ENCODE peak calls at places on chromosomes 13 and 19, in eight cellular contexts. One of them, this sample, is unnamed.

GRCh38 chr13:24279267-24279666 is 30.1 kb upstream of the C1QTNF9 start:
- DNase-seq in mesendoderm: no peak
- DNase-seq in cardiac muscle cell: no peak
- DNase-seq in tibial artery: no peak
- DNase-seq in left lung: no peak
- DNase-seq in coronary artery: peak
- DNase-seq in A549: no peak
- DNase-seq in small intestine: no peak
- DNase-seq in this sample: no peak

GRCh38 chr13:39417643-39418042 is 185.3 kb downstream of the LHFPL6 start:
- DNase-seq in A549: no peak
- DNase-seq in small intestine: no peak
- DNase-seq in mesendoderm: peak
- DNase-seq in coronary artery: no peak
- DNase-seq in left lung: no peak
- DNase-seq in tibial artery: no peak
- DNase-seq in cardiac muscle cell: peak
- DNase-seq in this sample: no peak

GRCh38 chr19:41911889-41912731 is 16.1 kb downstream of the ERFL start:
- DNase-seq in cardiac muscle cell: no peak
- DNase-seq in small intestine: no peak
- DNase-seq in left lung: no peak
- DNase-seq in A549: no peak
- DNase-seq in tibial artery: no peak
- DNase-seq in mesendoderm: no peak
- DNase-seq in coronary artery: no peak
- DNase-seq in this sample: no peak

GRCh38 chr13:95298971-95299627 is 2.2 kb downstream of the ABCC4 start:
- DNase-seq in small intestine: no peak
- DNase-seq in coronary artery: no peak
- DNase-seq in left lung: no peak
- DNase-seq in A549: no peak
- DNase-seq in cardiac muscle cell: peak
- DNase-seq in mesendoderm: peak
- DNase-seq in tibial artery: no peak
- DNase-seq in this sample: no peak

GRCh38 chr19:42568006-42568405 is 26.7 kb downstream of the CEACAM8 start:
- DNase-seq in small intestine: no peak
- DNase-seq in tibial artery: no peak
- DNase-seq in coronary artery: no peak
- DNase-seq in left lung: no peak
- DNase-seq in mesendoderm: no peak
- DNase-seq in cardiac muscle cell: no peak
- DNase-seq in A549: no peak
- DNase-seq in this sample: no peak

GRCh38 chr19:11151181-11151580 is 4.4 kb downstream of the SPC24 start:
- DNase-seq in small intestine: no peak
- DNase-seq in A549: no peak
- DNase-seq in mesendoderm: no peak
- DNase-seq in coronary artery: no peak
- DNase-seq in cardiac muscle cell: no peak
- DNase-seq in tibial artery: peak
- DNase-seq in left lung: no peak
- DNase-seq in this sample: no peak

GRCh38 chr13:63010072-63010658 is 1594.5 kb upstream of the PCDH20 start:
- DNase-seq in mesendoderm: peak
- DNase-seq in cardiac muscle cell: no peak
- DNase-seq in left lung: no peak
- DNase-seq in A549: no peak
- DNase-seq in small intestine: no peak
- DNase-seq in coronary artery: no peak
- DNase-seq in tibial artery: no peak
- DNase-seq in this sample: no peak

GRCh38 chr13:28983661-28984060 is 163.5 kb downstream of the MTUS2 start:
- DNase-seq in left lung: no peak
- DNase-seq in tibial artery: no peak
- DNase-seq in A549: no peak
- DNase-seq in mesendoderm: peak
- DNase-seq in small intestine: peak
- DNase-seq in coronary artery: no peak
- DNase-seq in cardiac muscle cell: no peak
- DNase-seq in this sample: no peak

GRCh38 chr19:30226464-30227070 is 145.6 kb upstream of the ZNF536 start:
- DNase-seq in mesendoderm: peak
- DNase-seq in small intestine: no peak
- DNase-seq in coronary artery: no peak
- DNase-seq in cardiac muscle cell: no peak
- DNase-seq in left lung: no peak
- DNase-seq in A549: peak
- DNase-seq in tibial artery: no peak
- DNase-seq in this sample: no peak

GRCh38 chr13:76837811-76838210 is 48.4 kb downstream of the KCTD12 start:
- DNase-seq in A549: no peak
- DNase-seq in tibial artery: no peak
- DNase-seq in cardiac muscle cell: peak
- DNase-seq in left lung: no peak
- DNase-seq in coronary artery: no peak
- DNase-seq in mesendoderm: no peak
- DNase-seq in small intestine: no peak
- DNase-seq in this sample: no peak

GRCh38 chr19:3366104-3366760 is at the start of gene NFIC:
- DNase-seq in coronary artery: peak
- DNase-seq in A549: no peak
- DNase-seq in cardiac muscle cell: peak
- DNase-seq in small intestine: peak
- DNase-seq in left lung: peak
- DNase-seq in tibial artery: peak
- DNase-seq in mesendoderm: peak
- DNase-seq in this sample: no peak

GRCh38 chr19:42006569-42006968 is 12.5 kb upstream of the ATP1A3 start:
- DNase-seq in tibial artery: no peak
- DNase-seq in A549: no peak
- DNase-seq in cardiac muscle cell: no peak
- DNase-seq in left lung: no peak
- DNase-seq in mesendoderm: no peak
- DNase-seq in coronary artery: no peak
- DNase-seq in small intestine: no peak
- DNase-seq in this sample: no peak

GRCh38 chr13:44364601-44365000 is 9.0 kb upstream of the SERP2 start:
- DNase-seq in tibial artery: no peak
- DNase-seq in small intestine: peak
- DNase-seq in cardiac muscle cell: peak
- DNase-seq in A549: no peak
- DNase-seq in mesendoderm: peak
- DNase-seq in left lung: no peak
- DNase-seq in coronary artery: no peak
- DNase-seq in this sample: no peak

GRCh38 chr19:45507864-45508680 is 793 bp downstream of the VASP start:
- DNase-seq in tibial artery: peak
- DNase-seq in cardiac muscle cell: no peak
- DNase-seq in small intestine: peak
- DNase-seq in A549: no peak
- DNase-seq in left lung: peak
- DNase-seq in coronary artery: no peak
- DNase-seq in mesendoderm: peak
- DNase-seq in this sample: no peak

DNA sequence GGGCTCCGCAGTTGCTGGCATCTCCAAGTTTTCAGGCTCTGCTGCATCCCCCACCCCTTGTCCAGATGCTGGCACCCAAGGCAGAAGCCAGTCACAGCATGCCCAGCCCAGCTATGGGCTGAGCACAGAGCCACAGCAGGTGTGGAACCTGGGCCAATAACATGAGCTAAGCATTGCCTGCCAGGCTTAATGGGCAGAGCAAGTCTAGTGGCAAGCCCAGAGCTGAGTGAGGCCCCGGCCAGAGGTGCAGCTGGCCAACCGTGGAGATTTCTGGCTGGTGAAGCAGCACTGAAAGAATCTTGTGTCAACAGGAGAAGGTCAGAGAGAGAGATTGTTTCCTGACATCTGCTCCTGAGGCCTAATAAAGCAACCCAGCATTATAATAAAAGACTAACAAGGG is 111.0 kb downstream of the B3GLCT start:
- DNase-seq in small intestine: no peak
- DNase-seq in mesendoderm: no peak
- DNase-seq in tibial artery: no peak
- DNase-seq in A549: no peak
- DNase-seq in coronary artery: no peak
- DNase-seq in cardiac muscle cell: no peak
- DNase-seq in left lung: no peak
- DNase-seq in this sample: no peak
- H3K27ac ChIP-seq in small intestine: no peak
- H3K27ac ChIP-seq in mesendoderm: no peak
- H3K27ac ChIP-seq in tibial artery: no peak
- H3K27ac ChIP-seq in A549: no peak
- H3K27ac ChIP-seq in coronary artery: no peak
- H3K27ac ChIP-seq in cardiac muscle cell: no peak
- H3K27ac ChIP-seq in left lung: no peak
- H3K27ac ChIP-seq in this sample: no peak

GRCh38 chr19:18308948-18309325 is 13.9 kb downstream of the LSM4 start:
- DNase-seq in tibial artery: no peak
- DNase-seq in left lung: no peak
- DNase-seq in coronary artery: no peak
- DNase-seq in small intestine: no peak
- DNase-seq in cardiac muscle cell: no peak
- DNase-seq in A549: no peak
- DNase-seq in mesendoderm: no peak
- DNase-seq in this sample: no peak

GRCh38 chr19:18310118-18310909 is 12.6 kb downstream of the LSM4 start:
- DNase-seq in coronary artery: no peak
- DNase-seq in left lung: no peak
- DNase-seq in cardiac muscle cell: no peak
- DNase-seq in A549: no peak
- DNase-seq in mesendoderm: no peak
- DNase-seq in tibial artery: no peak
- DNase-seq in small intestine: peak
- DNase-seq in this sample: no peak

GRCh38 chr19:18310966-18311365 is 11.9 kb downstream of the LSM4 start:
- DNase-seq in left lung: no peak
- DNase-seq in mesendoderm: no peak
- DNase-seq in coronary artery: no peak
- DNase-seq in A549: no peak
- DNase-seq in tibial artery: no peak
- DNase-seq in cardiac muscle cell: no peak
- DNase-seq in small intestine: no peak
- DNase-seq in this sample: no peak

GRCh38 chr19:18308051-18308947 is 14.6 kb downstream of the LSM4 start:
- DNase-seq in coronary artery: no peak
- DNase-seq in small intestine: no peak
- DNase-seq in A549: no peak
- DNase-seq in cardiac muscle cell: no peak
- DNase-seq in tibial artery: peak
- DNase-seq in mesendoderm: no peak
- DNase-seq in left lung: no peak
- DNase-seq in this sample: no peak

DNA sequence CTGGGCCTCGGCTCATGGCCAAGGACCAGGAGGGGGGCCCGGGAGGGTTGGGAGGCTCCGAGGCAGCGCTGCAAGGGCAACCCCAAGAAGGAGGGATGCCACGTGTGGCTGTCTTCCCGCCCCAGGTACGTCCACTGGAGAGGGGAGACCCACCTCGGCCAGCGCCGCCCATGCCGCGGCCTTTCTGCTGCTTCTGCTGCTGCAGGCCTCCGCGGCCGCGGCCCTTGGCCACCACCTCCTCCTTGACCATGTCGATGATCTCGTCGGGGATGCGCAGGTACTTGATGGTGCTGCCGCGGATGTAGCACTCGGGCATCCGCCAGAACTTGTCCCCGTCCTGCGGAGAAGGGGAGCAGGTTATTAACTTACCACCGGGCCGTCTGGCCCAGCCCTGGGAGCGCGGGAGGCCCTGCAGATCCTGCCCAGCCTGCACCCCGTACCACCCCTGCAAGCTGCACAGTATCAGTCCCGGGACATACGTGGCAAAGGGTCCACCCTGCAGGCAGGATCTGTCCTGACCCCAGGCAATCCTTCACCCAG is 13.3 kb downstream of the LSM4 start:
- DNase-seq in cardiac muscle cell: no peak
- DNase-seq in left lung: no peak
- DNase-seq in coronary artery: no peak
- DNase-seq in A549: no peak
- DNase-seq in tibial artery: no peak
- DNase-seq in mesendoderm: no peak
- DNase-seq in small intestine: no peak
- DNase-seq in this sample: no peak
- H3K27ac ChIP-seq in cardiac muscle cell: no peak
- H3K27ac ChIP-seq in left lung: no peak
- H3K27ac ChIP-seq in coronary artery: no peak
- H3K27ac ChIP-seq in A549: no peak
- H3K27ac ChIP-seq in tibial artery: peak
- H3K27ac ChIP-seq in mesendoderm: no peak
- H3K27ac ChIP-seq in small intestine: peak
- H3K27ac ChIP-seq in this sample: no peak

DNA sequence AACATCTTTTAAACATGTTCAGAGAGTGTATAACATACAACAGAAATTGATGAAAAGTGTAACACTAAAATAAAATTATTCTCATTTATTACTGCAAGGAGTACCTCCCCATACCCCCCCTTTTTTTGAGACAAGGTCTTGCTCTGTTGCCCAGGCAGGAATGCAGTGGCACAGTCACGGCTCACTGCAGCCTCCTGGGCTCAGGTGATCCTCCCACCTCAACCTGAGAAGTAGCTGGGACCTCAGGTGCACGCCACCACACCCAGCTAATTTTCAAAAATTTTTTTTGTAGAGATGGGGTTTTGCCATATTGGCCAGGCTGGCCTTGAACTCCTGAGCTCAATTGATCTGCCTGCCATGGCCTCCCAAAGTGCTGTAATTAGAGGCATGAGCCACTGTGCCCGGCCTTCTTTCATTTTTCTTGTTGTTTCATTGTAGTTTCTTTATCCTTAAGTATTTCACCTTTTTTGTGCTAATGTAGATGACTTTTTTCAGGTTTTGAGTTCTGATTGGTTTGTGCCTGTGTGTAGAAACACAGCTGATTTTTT is 28.3 kb downstream of the GATAD2A start:
- DNase-seq in A549: no peak
- DNase-seq in small intestine: no peak
- DNase-seq in tibial artery: no peak
- DNase-seq in cardiac muscle cell: no peak
- DNase-seq in mesendoderm: no peak
- DNase-seq in coronary artery: no peak
- DNase-seq in left lung: no peak
- DNase-seq in this sample: no peak
- H3K27ac ChIP-seq in A549: no peak
- H3K27ac ChIP-seq in small intestine: no peak
- H3K27ac ChIP-seq in tibial artery: peak
- H3K27ac ChIP-seq in cardiac muscle cell: peak
- H3K27ac ChIP-seq in mesendoderm: no peak
- H3K27ac ChIP-seq in coronary artery: no peak
- H3K27ac ChIP-seq in left lung: no peak
- H3K27ac ChIP-seq in this sample: no peak

DNA sequence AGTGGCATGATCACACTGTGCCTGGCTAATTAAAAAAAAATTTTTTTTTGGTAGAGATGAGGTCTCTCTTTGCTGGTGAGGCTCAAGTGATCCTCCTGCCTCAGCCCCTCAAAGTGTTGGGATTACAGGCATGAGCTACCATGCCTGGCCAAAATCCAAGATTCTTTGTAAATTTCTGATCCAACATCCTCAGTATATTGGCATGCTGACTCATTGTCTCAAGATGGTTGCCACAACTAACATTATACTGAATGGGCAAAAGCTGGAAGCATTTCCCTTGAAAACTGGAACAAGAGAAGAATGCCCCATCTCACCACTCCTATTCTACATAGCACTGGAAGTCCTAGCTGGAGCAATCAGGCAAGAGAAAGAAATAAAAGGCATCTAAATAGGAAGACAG is 100.0 kb downstream of the KLF5 start:
- DNase-seq in tibial artery: no peak
- DNase-seq in left lung: no peak
- DNase-seq in coronary artery: no peak
- DNase-seq in mesendoderm: no peak
- DNase-seq in cardiac muscle cell: peak
- DNase-seq in small intestine: no peak
- DNase-seq in A549: no peak
- DNase-seq in this sample: no peak
- H3K27ac ChIP-seq in tibial artery: no peak
- H3K27ac ChIP-seq in left lung: no peak
- H3K27ac ChIP-seq in coronary artery: no peak
- H3K27ac ChIP-seq in mesendoderm: no peak
- H3K27ac ChIP-seq in cardiac muscle cell: no peak
- H3K27ac ChIP-seq in small intestine: no peak
- H3K27ac ChIP-seq in A549: peak
- H3K27ac ChIP-seq in this sample: no peak